ENCODE peak calls at places on chromosomes 7 and 10, in ten cellular contexts. One of them, this sample, is unnamed.

GRCh38 chr7:2609001-2609411 is 22.8 kb upstream of the TTYH3 start:
- DNase-seq in ecto neural progenitor cell: no peak
- DNase-seq in OCI-M1: peak; percentile 71
- DNase-seq in islet precursor cell: no peak
- DNase-seq in fibroblast of gingiva: no peak
- DNase-seq in nephron progenitor cell: no peak
- DNase-seq in kidney tubule cell: no peak
- DNase-seq in GM12864: no peak
- DNase-seq in T-helper 1 cell: no peak
- DNase-seq in astrocyte of the spinal cord: peak; percentile 45
- DNase-seq in this sample: peak; percentile 96

GRCh38 chr7:30984359-30985107 is 20.8 kb downstream of the GHRHR start:
- DNase-seq in nephron progenitor cell: no peak
- DNase-seq in GM12864: no peak
- DNase-seq in astrocyte of the spinal cord: peak; percentile 51
- DNase-seq in T-helper 1 cell: no peak
- DNase-seq in ecto neural progenitor cell: no peak
- DNase-seq in islet precursor cell: peak; percentile 74
- DNase-seq in fibroblast of gingiva: peak; percentile 66
- DNase-seq in kidney tubule cell: peak; percentile 66
- DNase-seq in OCI-M1: no peak
- DNase-seq in this sample: no peak

GRCh38 chr7:604884-605531 is 85.4 kb upstream of the PDGFA start:
- DNase-seq in astrocyte of the spinal cord: peak; percentile 73
- DNase-seq in kidney tubule cell: no peak
- DNase-seq in OCI-M1: no peak
- DNase-seq in T-helper 1 cell: no peak
- DNase-seq in islet precursor cell: peak; percentile 54
- DNase-seq in fibroblast of gingiva: no peak
- DNase-seq in nephron progenitor cell: no peak
- DNase-seq in GM12864: no peak
- DNase-seq in ecto neural progenitor cell: no peak
- DNase-seq in this sample: no peak

GRCh38 chr10:133315847-133316246 is 7.1 kb downstream of the ZNF511 start:
- DNase-seq in ecto neural progenitor cell: no peak
- DNase-seq in fibroblast of gingiva: no peak
- DNase-seq in GM12864: no peak
- DNase-seq in nephron progenitor cell: no peak
- DNase-seq in islet precursor cell: no peak
- DNase-seq in astrocyte of the spinal cord: no peak
- DNase-seq in kidney tubule cell: no peak
- DNase-seq in T-helper 1 cell: no peak
- DNase-seq in OCI-M1: peak; percentile 46
- DNase-seq in this sample: peak; percentile 61

GRCh38 chr7:2633538-2634264 is 1.9 kb downstream of the TTYH3 start:
- DNase-seq in T-helper 1 cell: no peak
- DNase-seq in astrocyte of the spinal cord: peak; percentile 87
- DNase-seq in GM12864: no peak
- DNase-seq in fibroblast of gingiva: peak; percentile 92
- DNase-seq in nephron progenitor cell: no peak
- DNase-seq in kidney tubule cell: peak; percentile 90
- DNase-seq in islet precursor cell: peak; percentile 95
- DNase-seq in OCI-M1: peak; percentile 6
- DNase-seq in ecto neural progenitor cell: no peak
- DNase-seq in this sample: peak; percentile 50

GRCh38 chr10:86107131-86107530 is 259.5 kb downstream of the GRID1 start:
- DNase-seq in OCI-M1: no peak
- DNase-seq in islet precursor cell: peak; percentile 38
- DNase-seq in T-helper 1 cell: no peak
- DNase-seq in GM12864: no peak
- DNase-seq in nephron progenitor cell: no peak
- DNase-seq in kidney tubule cell: no peak
- DNase-seq in ecto neural progenitor cell: no peak
- DNase-seq in fibroblast of gingiva: no peak
- DNase-seq in astrocyte of the spinal cord: no peak
- DNase-seq in this sample: no peak

GRCh38 chr7:102836206-102836938 is 76.4 kb upstream of the LRRC17 start:
- DNase-seq in astrocyte of the spinal cord: peak; percentile 89
- DNase-seq in ecto neural progenitor cell: no peak
- DNase-seq in fibroblast of gingiva: peak; percentile 64
- DNase-seq in OCI-M1: no peak
- DNase-seq in kidney tubule cell: peak; percentile 83
- DNase-seq in islet precursor cell: no peak
- DNase-seq in GM12864: no peak
- DNase-seq in T-helper 1 cell: no peak
- DNase-seq in nephron progenitor cell: no peak
- DNase-seq in this sample: no peak

GRCh38 chr7:28891192-28891872 is 66.8 kb downstream of the TRIL start:
- DNase-seq in GM12864: no peak
- DNase-seq in nephron progenitor cell: no peak
- DNase-seq in ecto neural progenitor cell: no peak
- DNase-seq in islet precursor cell: peak; percentile 59
- DNase-seq in astrocyte of the spinal cord: no peak
- DNase-seq in kidney tubule cell: peak; percentile 64
- DNase-seq in fibroblast of gingiva: no peak
- DNase-seq in T-helper 1 cell: no peak
- DNase-seq in OCI-M1: no peak
- DNase-seq in this sample: no peak

GRCh38 chr7:72925546-72926120 is 738 bp downstream of the POM121 start:
- DNase-seq in islet precursor cell: no peak
- DNase-seq in astrocyte of the spinal cord: peak; percentile 6
- DNase-seq in T-helper 1 cell: no peak
- DNase-seq in nephron progenitor cell: no peak
- DNase-seq in fibroblast of gingiva: peak; percentile 38
- DNase-seq in kidney tubule cell: no peak
- DNase-seq in GM12864: no peak
- DNase-seq in ecto neural progenitor cell: no peak
- DNase-seq in OCI-M1: no peak
- DNase-seq in this sample: no peak

This sample was measured in SK-MEL-5.